ENCODE peak calls at places on chromosomes 6 and 20, in seven cellular contexts. One of them, this sample, is unnamed.

GRCh38 chr6:142416179-142416578 is 114.4 kb downstream of the ADGRG6 start:
- DNase-seq in H1: no peak
- DNase-seq in HepG2: no peak
- DNase-seq in SK-N-SH: no peak
- DNase-seq in K562: no peak
- DNase-seq in HCT116: no peak
- DNase-seq in GM12878: no peak
- DNase-seq in this sample: no peak

GRCh38 chr6:41182069-41183034 is 18.6 kb downstream of the TREML2 start:
- DNase-seq in GM12878: no peak
- DNase-seq in HCT116: peak; percentile 59
- DNase-seq in H1: peak; percentile 53
- DNase-seq in HepG2: peak; percentile 59
- DNase-seq in SK-N-SH: peak; percentile 55
- DNase-seq in K562: peak; percentile 72
- DNase-seq in this sample: peak; percentile 15

GRCh38 chr6:12238191-12238590 is 52.0 kb upstream of the EDN1 start:
- DNase-seq in K562: no peak
- DNase-seq in GM12878: no peak
- DNase-seq in SK-N-SH: no peak
- DNase-seq in HCT116: no peak
- DNase-seq in HepG2: no peak
- DNase-seq in H1: no peak
- DNase-seq in this sample: no peak

GRCh38 chr20:3276400-3277015 is 37.5 kb upstream of the SLC4A11 start:
- DNase-seq in SK-N-SH: no peak
- DNase-seq in H1: no peak
- DNase-seq in GM12878: no peak
- DNase-seq in K562: peak; percentile 17
- DNase-seq in HCT116: peak; percentile 35
- DNase-seq in HepG2: peak; percentile 68
- DNase-seq in this sample: no peak

GRCh38 chr6:42726485-42727083 is 4.2 kb upstream of the PRPH2 start:
- DNase-seq in HepG2: peak; percentile 84
- DNase-seq in GM12878: peak; percentile 66
- DNase-seq in SK-N-SH: peak; percentile 86
- DNase-seq in K562: peak; percentile 90
- DNase-seq in HCT116: peak; percentile 75
- DNase-seq in H1: peak; percentile 54
- DNase-seq in this sample: peak; percentile 83

GRCh38 chr6:53250137-53250760 is 98.5 kb downstream of the ELOVL5 start:
- DNase-seq in SK-N-SH: no peak
- DNase-seq in GM12878: no peak
- DNase-seq in H1: no peak
- DNase-seq in K562: no peak
- DNase-seq in HepG2: no peak
- DNase-seq in HCT116: no peak
- DNase-seq in this sample: no peak

GRCh38 chr20:33348136-33348937 is 53.0 kb downstream of the CDK5RAP1 start:
- DNase-seq in GM12878: no peak
- DNase-seq in K562: no peak
- DNase-seq in HepG2: no peak
- DNase-seq in HCT116: no peak
- DNase-seq in H1: no peak
- DNase-seq in SK-N-SH: no peak
- DNase-seq in this sample: no peak

GRCh38 chr20:48592107-48592940 is 235.5 kb downstream of the PREX1 start:
- DNase-seq in HCT116: no peak
- DNase-seq in SK-N-SH: no peak
- DNase-seq in K562: no peak
- DNase-seq in HepG2: no peak
- DNase-seq in GM12878: no peak
- DNase-seq in H1: no peak
- DNase-seq in this sample: no peak

GRCh38 chr6:47478233-47479155 is 905 bp downstream of the CD2AP start:
- DNase-seq in GM12878: no peak
- DNase-seq in HCT116: no peak
- DNase-seq in H1: peak; percentile 77
- DNase-seq in SK-N-SH: no peak
- DNase-seq in K562: no peak
- DNase-seq in HepG2: peak; percentile 43
- DNase-seq in this sample: peak; percentile 50

GRCh38 chr6:116840091-116840490 is 11.2 kb upstream of the GPRC6A start:
- DNase-seq in HepG2: no peak
- DNase-seq in HCT116: no peak
- DNase-seq in K562: peak; percentile 10
- DNase-seq in GM12878: no peak
- DNase-seq in H1: no peak
- DNase-seq in SK-N-SH: no peak
- DNase-seq in this sample: no peak

GRCh38 chr6:39204646-39205244 is 24.5 kb downstream of the KCNK5 start:
- DNase-seq in GM12878: no peak
- DNase-seq in K562: no peak
- DNase-seq in HCT116: no peak
- DNase-seq in SK-N-SH: no peak
- DNase-seq in H1: peak; percentile 71
- DNase-seq in HepG2: no peak
- DNase-seq in this sample: no peak

GRCh38 chr20:1286267-1287036 is 20.4 kb downstream of the SNPH start:
- DNase-seq in GM12878: no peak
- DNase-seq in SK-N-SH: no peak
- DNase-seq in K562: no peak
- DNase-seq in HCT116: no peak
- DNase-seq in HepG2: no peak
- DNase-seq in H1: no peak
- DNase-seq in this sample: no peak

GRCh38 chr6:36463686-36464085 is 20.9 kb downstream of the KCTD20 start:
- DNase-seq in GM12878: no peak
- DNase-seq in HCT116: no peak
- DNase-seq in HepG2: no peak
- DNase-seq in SK-N-SH: no peak
- DNase-seq in H1: no peak
- DNase-seq in K562: no peak
- DNase-seq in this sample: no peak

GRCh38 chr6:2085657-2086056 is 159.7 kb downstream of the GMDS start:
- DNase-seq in SK-N-SH: no peak
- DNase-seq in H1: no peak
- DNase-seq in GM12878: no peak
- DNase-seq in K562: no peak
- DNase-seq in HepG2: no peak
- DNase-seq in HCT116: no peak
- DNase-seq in this sample: no peak

GRCh38 chr6:71527831-71528377 is 239.3 kb downstream of the OGFRL1 start:
- DNase-seq in GM12878: no peak
- DNase-seq in H1: no peak
- DNase-seq in HepG2: no peak
- DNase-seq in SK-N-SH: no peak
- DNase-seq in K562: no peak
- DNase-seq in HCT116: no peak
- DNase-seq in this sample: no peak

GRCh38 chr20:47354710-47355488 is 1.6 kb downstream of the ZMYND8 start:
- DNase-seq in HepG2: peak; percentile 70
- DNase-seq in K562: no peak
- DNase-seq in GM12878: no peak
- DNase-seq in H1: no peak
- DNase-seq in SK-N-SH: no peak
- DNase-seq in HCT116: no peak
- DNase-seq in this sample: no peak

GRCh38 chr6:11111769-11112437 is 378 bp upstream of the ERVFRD-1 start:
- DNase-seq in H1: peak; percentile 37
- DNase-seq in GM12878: no peak
- DNase-seq in K562: peak; percentile 46
- DNase-seq in HepG2: no peak
- DNase-seq in HCT116: no peak
- DNase-seq in SK-N-SH: no peak
- DNase-seq in this sample: no peak

GRCh38 chr6:23316131-23316530 is 746.8 kb downstream of the HDGFL1 start:
- DNase-seq in SK-N-SH: no peak
- DNase-seq in HCT116: no peak
- DNase-seq in H1: no peak
- DNase-seq in GM12878: no peak
- DNase-seq in K562: no peak
- DNase-seq in HepG2: no peak
- DNase-seq in this sample: no peak

GRCh38 chr6:30147096-30147495 is 11.2 kb downstream of the TRIM40 start:
- DNase-seq in H1: no peak
- DNase-seq in GM12878: no peak
- DNase-seq in HepG2: no peak
- DNase-seq in K562: no peak
- DNase-seq in SK-N-SH: no peak
- DNase-seq in HCT116: no peak
- DNase-seq in this sample: no peak

GRCh38 chr20:19211661-19212523 is 550 bp upstream of the SLC24A3 start:
- DNase-seq in GM12878: no peak
- DNase-seq in HCT116: no peak
- DNase-seq in K562: no peak
- DNase-seq in SK-N-SH: peak; percentile 30
- DNase-seq in HepG2: no peak
- DNase-seq in H1: peak; percentile 76
- DNase-seq in this sample: peak; percentile 82

GRCh38 chr20:12198281-12198680 is 280.6 kb downstream of the BTBD3 start:
- DNase-seq in H1: no peak
- DNase-seq in HepG2: no peak
- DNase-seq in HCT116: no peak
- DNase-seq in K562: no peak
- DNase-seq in SK-N-SH: no peak
- DNase-seq in GM12878: no peak
- DNase-seq in this sample: no peak
- TF ChIP-seq JUND in H1: no peak
- TF ChIP-seq JUND in HepG2: no peak
- TF ChIP-seq JUND in HCT116: no peak
- TF ChIP-seq JUND in K562: no peak
- TF ChIP-seq JUND in SK-N-SH: no peak
- TF ChIP-seq JUND in GM12878: no peak
- TF ChIP-seq JUND in this sample: no peak

GRCh38 chr6:5461365-5461764 is 200.1 kb downstream of the FARS2 start:
- DNase-seq in HepG2: no peak
- DNase-seq in HCT116: no peak
- DNase-seq in K562: no peak
- DNase-seq in H1: no peak
- DNase-seq in SK-N-SH: no peak
- DNase-seq in GM12878: no peak
- DNase-seq in this sample: no peak
- TF ChIP-seq JUND in HepG2: no peak
- TF ChIP-seq JUND in HCT116: no peak
- TF ChIP-seq JUND in K562: no peak
- TF ChIP-seq JUND in H1: no peak
- TF ChIP-seq JUND in SK-N-SH: no peak
- TF ChIP-seq JUND in GM12878: no peak
- TF ChIP-seq JUND in this sample: no peak

GRCh38 chr6:13453172-13453552 is 34.2 kb downstream of the GFOD1 start:
- DNase-seq in GM12878: no peak
- DNase-seq in H1: no peak
- DNase-seq in HepG2: no peak
- DNase-seq in K562: no peak
- DNase-seq in SK-N-SH: no peak
- DNase-seq in HCT116: no peak
- DNase-seq in this sample: no peak

GRCh38 chr6:13452346-13453171 is 34.8 kb downstream of the GFOD1 start:
- DNase-seq in GM12878: no peak
- DNase-seq in K562: no peak
- DNase-seq in SK-N-SH: no peak
- DNase-seq in HepG2: no peak
- DNase-seq in H1: no peak
- DNase-seq in HCT116: no peak
- DNase-seq in this sample: no peak

GRCh38 chr6:13455604-13456003 is 31.8 kb downstream of the GFOD1 start:
- DNase-seq in SK-N-SH: peak; percentile 23
- DNase-seq in HepG2: no peak
- DNase-seq in H1: no peak
- DNase-seq in GM12878: no peak
- DNase-seq in HCT116: no peak
- DNase-seq in K562: no peak
- DNase-seq in this sample: no peak

GRCh38 chr6:13454286-13455221 is 32.8 kb downstream of the GFOD1 start:
- DNase-seq in SK-N-SH: peak; percentile 42
- DNase-seq in HepG2: no peak
- DNase-seq in GM12878: peak; percentile 56
- DNase-seq in K562: no peak
- DNase-seq in HCT116: no peak
- DNase-seq in H1: no peak
- DNase-seq in this sample: no peak

DNA sequence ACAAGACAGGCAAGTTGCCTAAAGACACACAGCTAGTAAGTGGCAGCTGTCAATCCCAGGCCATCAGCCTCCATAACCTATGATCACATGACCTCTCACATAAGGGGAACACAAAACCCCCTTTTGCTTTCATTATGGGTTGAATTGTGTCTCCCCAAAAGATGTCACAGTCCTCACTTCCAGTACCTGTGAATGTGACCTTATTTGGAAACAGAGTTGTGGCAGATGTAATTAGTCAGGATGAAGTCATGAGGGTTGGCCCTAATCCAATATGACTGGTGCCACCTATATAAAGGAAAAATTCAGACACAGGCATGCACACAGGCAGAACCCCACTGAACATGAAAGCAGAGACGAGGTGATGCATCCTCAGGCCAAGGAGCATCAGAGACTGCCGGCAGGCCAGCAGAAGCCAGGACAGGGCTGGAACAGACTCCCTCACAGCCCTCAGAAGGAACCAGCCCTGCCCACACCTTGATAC is 33.6 kb downstream of the GFOD1 start:
- DNase-seq in K562: no peak
- DNase-seq in GM12878: peak; percentile 65
- DNase-seq in HepG2: no peak
- DNase-seq in SK-N-SH: no peak
- DNase-seq in H1: no peak
- DNase-seq in HCT116: peak; percentile 80
- DNase-seq in this sample: no peak
- TF ChIP-seq JUND in K562: no peak
- TF ChIP-seq JUND in GM12878: no peak
- TF ChIP-seq JUND in HepG2: no peak
- TF ChIP-seq JUND in SK-N-SH: no peak
- TF ChIP-seq JUND in H1: no peak
- TF ChIP-seq JUND in HCT116: peak; percentile 58
- TF ChIP-seq JUND in this sample: no peak

GRCh38 chr20:15613530-15613929 is 959.7 kb downstream of the KIF16B start:
- DNase-seq in HepG2: no peak
- DNase-seq in SK-N-SH: no peak
- DNase-seq in GM12878: no peak
- DNase-seq in K562: no peak
- DNase-seq in H1: no peak
- DNase-seq in HCT116: no peak
- DNase-seq in this sample: no peak

GRCh38 chr20:15619816-15620215 is 953.4 kb downstream of the KIF16B start:
- DNase-seq in HepG2: no peak
- DNase-seq in H1: no peak
- DNase-seq in GM12878: no peak
- DNase-seq in HCT116: no peak
- DNase-seq in K562: no peak
- DNase-seq in SK-N-SH: no peak
- DNase-seq in this sample: no peak

GRCh38 chr20:15618912-15619311 is 954.3 kb downstream of the KIF16B start:
- DNase-seq in HepG2: no peak
- DNase-seq in GM12878: no peak
- DNase-seq in H1: no peak
- DNase-seq in K562: no peak
- DNase-seq in HCT116: no peak
- DNase-seq in SK-N-SH: no peak
- DNase-seq in this sample: no peak

GRCh38 chr20:15619341-15619740 is 953.9 kb downstream of the KIF16B start:
- DNase-seq in K562: no peak
- DNase-seq in HCT116: no peak
- DNase-seq in GM12878: no peak
- DNase-seq in HepG2: no peak
- DNase-seq in SK-N-SH: no peak
- DNase-seq in H1: no peak
- DNase-seq in this sample: no peak

GRCh38 chr20:15616626-15617025 is 956.6 kb downstream of the KIF16B start:
- DNase-seq in GM12878: no peak
- DNase-seq in K562: no peak
- DNase-seq in H1: no peak
- DNase-seq in SK-N-SH: no peak
- DNase-seq in HepG2: no peak
- DNase-seq in HCT116: no peak
- DNase-seq in this sample: no peak
- TF ChIP-seq JUND in GM12878: no peak
- TF ChIP-seq JUND in K562: no peak
- TF ChIP-seq JUND in H1: no peak
- TF ChIP-seq JUND in SK-N-SH: no peak
- TF ChIP-seq JUND in HepG2: no peak
- TF ChIP-seq JUND in HCT116: no peak
- TF ChIP-seq JUND in this sample: no peak

This sample was measured in T47D.